ENCODE peak calls at places on chromosomes 3 and 15, in five cellular contexts. C is AG09319; F is AG09309; K is activated CD8-positive, alpha-beta T cell treated with anti-CD3 and anti-CD28 coated beads for 36 hours; G is adrenal gland. N is an unnamed sample.

GRCh38 chr3:179613807-179614206 is 9.2 kb downstream of the NDUFB5 start:
- DNase-seq in C (no peak), F (no peak), K (no peak), G (no peak), N (no peak)

GRCh38 chr3:64988188-64988587 is 300.4 kb upstream of the ADAMTS9 start:
- DNase-seq in C (no peak), F (no peak), K (no peak), G (no peak), N (no peak)

GRCh38 chr15:45456212-45457106 is 66.1 kb downstream of the SLC30A4 start:
- DNase-seq in C (peak), F (peak), K (peak), G (peak), N (no peak)

GRCh38 chr3:107842940-107843339 is 247.9 kb downstream of the CD47 start:
- DNase-seq in C (no peak), F (no peak), K (no peak), G (no peak), N (no peak)

GRCh38 chr15:66907826-66908502 is 157.4 kb upstream of the SMAD3 start:
- DNase-seq in C (no peak), F (no peak), K (no peak), G (peak), N (no peak)

GRCh38 chr3:31979006-31979697 is 1.9 kb downstream of the OSBPL10 start:
- DNase-seq in C (no peak), F (no peak), K (no peak), G (no peak), N (no peak)

GRCh38 chr3:86782860-86783259 is 208.1 kb downstream of the VGLL3 start:
- DNase-seq in C (no peak), F (no peak), K (no peak), G (no peak), N (no peak)

GRCh38 chr15:41966920-41967465 is 5.4 kb downstream of the EHD4 start:
- DNase-seq in C (no peak), F (no peak), K (no peak), G (no peak), N (no peak)

GRCh38 chr3:32685604-32686185 is 707 bp downstream of the CNOT10 start:
- DNase-seq in C (no peak), F (no peak), K (no peak), G (no peak), N (no peak)

GRCh38 chr15:51281368-51281967 is 56.9 kb downstream of the CYP19A1 start:
- DNase-seq in C (peak), F (peak), K (peak), G (peak), N (no peak)

GRCh38 chr3:45212095-45212468 is 14.0 kb downstream of the TMEM158 start:
- DNase-seq in C (no peak), F (no peak), K (no peak), G (no peak), N (no peak)

GRCh38 chr15:77975332-77976119 is 102.0 kb downstream of the TBC1D2B start:
- DNase-seq in C (no peak), F (no peak), K (no peak), G (no peak), N (no peak)

GRCh38 chr3:188432826-188433525 is 279.0 kb downstream of the LPP start:
- DNase-seq in C (no peak), F (no peak), K (no peak), G (peak), N (no peak)

GRCh38 chr3:43194490-43195115 is 88.7 kb upstream of the POMGNT2 start:
- DNase-seq in C (no peak), F (no peak), K (peak), G (no peak), N (no peak)

GRCh38 chr3:128415773-128416577 is 50.7 kb downstream of the DNAJB8 start:
- DNase-seq in C (no peak), F (no peak), K (no peak), G (no peak), N (no peak)

GRCh38 chr15:68348601-68349000 is 71.1 kb downstream of the FEM1B start:
- DNase-seq in C (no peak), F (no peak), K (no peak), G (no peak), N (peak)

GRCh38 chr3:173395073-173395411 is 2.5 kb upstream of the NLGN1 start:
- DNase-seq in C (peak), F (no peak), K (no peak), G (no peak), N (no peak)

GRCh38 chr3:54309601-54310000 is 187.2 kb downstream of the CACNA2D3 start:
- DNase-seq in C (no peak), F (no peak), K (no peak), G (no peak), N (no peak)

GRCh38 chr3:48684480-48685143 is 1.1 kb downstream of the NCKIPSD start:
- DNase-seq in C (no peak), F (no peak), K (no peak), G (peak), N (no peak)

GRCh38 chr3:124570232-124570631 is 160.0 kb upstream of the UMPS start:
- DNase-seq in C (no peak), F (no peak), K (no peak), G (no peak), N (no peak)

GRCh38 chr3:45607790-45608189 is 13.2 kb downstream of the LIMD1 start:
- DNase-seq in C (no peak), F (no peak), K (no peak), G (no peak), N (no peak)

GRCh38 chr3:196916995-196917394 is 25.3 kb downstream of the NCBP2 start:
- DNase-seq in C (no peak), F (no peak), K (no peak), G (no peak), N (no peak)

GRCh38 chr3:149480326-149481017 is 6.0 kb downstream of the TM4SF4 start:
- DNase-seq in C (peak), F (peak), K (peak), G (peak), N (no peak)

GRCh38 chr3:190595212-190595795 is 81.4 kb downstream of the IL1RAP start:
- DNase-seq in C (no peak), F (no peak), K (no peak), G (no peak), N (no peak)

GRCh38 chr3:174821477-174821876 is 37.7 kb upstream of the NAALADL2 start:
- DNase-seq in C (no peak), F (no peak), K (no peak), G (no peak), N (no peak)

GRCh38 chr3:159263750-159264561 is 462.1 kb downstream of the MFSD1 start:
- DNase-seq in C (no peak), F (no peak), K (peak), G (peak), N (no peak)

GRCh38 chr3:101950510-101950909 is 101.2 kb downstream of the NFKBIZ start:
- DNase-seq in C (peak), F (peak), K (peak), G (no peak), N (no peak)

GRCh38 chr3:171417813-171418212 is 42.4 kb downstream of the TNIK start:
- DNase-seq in C (peak), F (peak), K (no peak), G (peak), N (no peak)

GRCh38 chr3:99232696-99233095 is 331.2 kb upstream of the DCBLD2 start:
- DNase-seq in C (no peak), F (no peak), K (no peak), G (no peak), N (no peak)

GRCh38 chr3:169218314-169218983 is 445.1 kb downstream of the MECOM start:
- DNase-seq in C (no peak), F (peak), K (no peak), G (peak), N (no peak)

GRCh38 chr15:82809308-82810060 is at the start of gene WHAMM:
- DNase-seq in C (peak), F (peak), K (peak), G (peak), N (peak)
- TF ChIP-seq CTCF in C (no peak), F (no peak), K (no peak), G (no peak), N (peak)

DNA sequence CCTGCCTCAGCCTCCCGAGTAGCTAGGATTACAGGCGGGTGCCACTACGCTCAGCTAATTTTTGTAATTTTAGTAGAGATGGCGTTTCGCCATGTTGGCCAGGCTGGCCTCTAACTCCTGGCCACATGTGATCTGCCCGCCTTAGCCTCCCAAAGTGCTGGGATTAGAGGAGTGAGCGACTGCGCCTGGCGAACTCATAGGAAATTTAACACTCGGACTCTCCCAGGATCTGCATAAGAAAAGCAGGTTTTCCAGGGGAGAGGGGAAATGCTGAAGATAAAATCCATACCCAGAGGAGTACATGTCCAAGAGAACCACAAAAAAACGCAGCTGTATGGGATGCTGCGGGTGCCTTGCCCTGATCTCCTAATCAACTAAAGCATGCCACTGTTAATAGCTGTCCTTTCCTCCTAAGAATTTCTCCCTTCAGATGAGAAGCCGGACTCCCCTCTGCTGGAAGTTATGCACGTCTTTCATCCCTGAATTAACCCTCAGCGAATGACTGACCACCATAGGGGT is 25.3 kb upstream of the TGFBR2 start:
- DNase-seq in C (no peak), F (no peak), K (no peak), G (no peak), N (no peak)
- TF ChIP-seq CTCF in C (no peak), F (no peak), K (no peak), G (no peak), N (no peak)

DNA sequence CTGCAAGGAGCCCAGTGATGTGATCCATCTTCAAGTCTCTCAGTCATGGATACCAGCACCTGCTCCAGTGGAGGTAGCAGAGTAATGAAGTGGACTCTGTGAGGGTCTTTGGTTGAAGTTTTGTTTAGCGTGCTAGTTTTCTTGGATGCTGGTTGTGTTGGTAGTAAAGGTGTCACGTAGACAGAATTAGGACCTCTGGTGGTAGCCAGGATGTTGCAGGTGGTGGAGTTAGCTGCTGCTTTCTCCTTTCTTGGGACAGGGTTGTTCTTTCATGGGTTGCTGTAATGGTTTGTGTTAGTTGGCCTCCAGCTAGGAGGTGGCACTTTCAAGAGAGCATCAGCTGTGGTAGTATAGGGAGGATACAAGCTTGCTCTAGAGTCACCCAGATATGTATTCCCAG is 125.2 kb downstream of the ANXA2 start:
- DNase-seq in C (no peak), F (no peak), K (no peak), G (no peak), N (no peak)
- TF ChIP-seq CTCF in C (no peak), F (peak), K (no peak), G (no peak), N (no peak)

GRCh38 chr3:100737334-100737733 is 28.0 kb downstream of the TFG start:
- DNase-seq in C (no peak), F (no peak), K (no peak), G (no peak), N (no peak)
- TF ChIP-seq CTCF in C (peak), F (peak), K (peak), G (peak), N (peak)

GRCh38 chr3:185070491-185071335 is 82.1 kb downstream of the C3orf70 start:
- DNase-seq in C (no peak), F (no peak), K (no peak), G (no peak), N (no peak)
- TF ChIP-seq CTCF in C (peak), F (peak), K (no peak), G (peak), N (peak)

GRCh38 chr3:157906627-157907026 is 199.6 kb downstream of the SHOX2 start:
- DNase-seq in C (peak), F (peak), K (no peak), G (no peak), N (no peak)
- TF ChIP-seq CTCF in C (peak), F (peak), K (no peak), G (no peak), N (peak)

GRCh38 chr15:26682765-26683164 is 90.1 kb downstream of the GABRB3 start:
- DNase-seq in C (no peak), F (no peak), K (no peak), G (no peak), N (no peak)
- TF ChIP-seq CTCF in C (no peak), F (no peak), K (no peak), G (no peak), N (no peak)

DNA sequence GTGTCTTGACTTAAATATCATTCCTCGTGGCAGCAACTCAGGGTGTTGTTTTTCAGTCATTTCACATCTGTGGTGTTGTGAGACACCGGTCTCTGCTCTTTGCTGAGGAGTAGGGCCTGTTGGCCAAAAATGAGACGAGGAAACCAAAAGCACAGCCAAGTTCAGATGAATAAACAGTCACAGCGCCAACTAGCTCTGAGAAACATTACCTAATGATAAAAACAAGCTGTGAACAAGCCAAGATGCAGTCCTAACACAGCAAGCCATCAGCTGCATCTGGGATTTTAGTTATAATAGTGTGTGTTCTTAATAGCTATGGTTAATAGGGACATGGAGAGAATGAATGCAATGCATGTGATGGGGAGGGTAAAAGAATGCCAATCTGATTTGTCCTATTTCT is 843.4 kb upstream of the DPPA4 start:
- DNase-seq in C (peak), F (peak), K (no peak), G (no peak), N (no peak)
- TF ChIP-seq CTCF in C (peak), F (peak), K (no peak), G (no peak), N (no peak)

N was measured in chondrocyte.